ENCODE peak calls at places on chromosome 17, in four cellular contexts. C is activated CD4-positive, alpha-beta T cell treated with anti-CD3 and anti-CD28 coated beads, Interleukin-2, amount 50 U/mL, for 48 hours; B is NCI-H510A; Z is naive thymus-derived CD4-positive, alpha-beta T cell. Q is an unnamed sample.

GRCh38 chr17:79626156-79626890 is 15.5 kb upstream of the RBFOX3 start:
- DNase-seq in C (no peak), B (no peak), Z (no peak), Q (no peak)

GRCh38 chr17:47742319-47743181 is 9.5 kb downstream of the TBX21 start:
- DNase-seq in C (no peak), B (no peak), Z (peak; percentile 36), Q (peak; percentile 80)

GRCh38 chr17:43338886-43339516 is 59.8 kb upstream of the ARL4D start:
- DNase-seq in C (peak; percentile 70), B (no peak), Z (peak; percentile 55), Q (no peak)

GRCh38 chr17:71460943-71461342 is 659.9 kb upstream of the SOX9 start:
- DNase-seq in Z (no peak), C (no peak), B (no peak), Q (no peak)

GRCh38 chr17:58564971-58565370 is 50.5 kb upstream of the MTMR4 start:
- DNase-seq in Z (no peak), B (no peak), C (no peak), Q (no peak)

GRCh38 chr17:8477653-8478441 is 42.2 kb downstream of the NDEL1 start:
- DNase-seq in Z (no peak), B (no peak), C (no peak), Q (no peak)

GRCh38 chr17:78658281-78658785 is 81.1 kb upstream of the DNAH17 start:
- DNase-seq in B (no peak), C (no peak), Z (no peak), Q (no peak)

GRCh38 chr17:34575182-34575581 is 4.2 kb upstream of the TMEM132E start:
- DNase-seq in Z (no peak), B (no peak), C (no peak), Q (no peak)

GRCh38 chr17:48357727-48358126 is 72.3 kb downstream of the SKAP1 start:
- DNase-seq in Z (no peak), C (no peak), B (no peak), Q (no peak)

GRCh38 chr17:41402161-41402560 is 4.8 kb upstream of the KRT31 start:
- DNase-seq in C (no peak), B (no peak), Z (no peak), Q (no peak)

GRCh38 chr17:75059369-75060345 is 12.6 kb downstream of the KCTD2 start:
- DNase-seq in C (no peak), Z (peak; percentile 54), B (peak; percentile 33), Q (peak; percentile 60)

GRCh38 chr17:72719582-72720493 is 372.6 kb downstream of the SLC39A11 start:
- DNase-seq in B (no peak), C (peak; percentile 62), Z (peak; percentile 52), Q (no peak)

GRCh38 chr17:83195330-83196087 is 116.1 kb downstream of the METRNL start:
- DNase-seq in Z (no peak), C (no peak), B (no peak), Q (peak; percentile 41)

GRCh38 chr17:48024149-48025039 is 13.2 kb downstream of the COPZ2 start:
- DNase-seq in B (peak; percentile 71), C (peak; percentile 55), Z (peak; percentile 27), Q (peak; percentile 29)

GRCh38 chr17:57760001-57760400 is 14.9 kb upstream of the CCDC182 start:
- DNase-seq in B (no peak), C (no peak), Z (no peak), Q (no peak)

GRCh38 chr17:67620636-67621035 is 97.1 kb upstream of the NOL11 start:
- DNase-seq in B (no peak), C (no peak), Z (no peak), Q (no peak)

GRCh38 chr17:17568772-17569195 is 22.7 kb downstream of the PEMT start:
- DNase-seq in Z (peak; percentile 23), B (no peak), C (peak; percentile 77), Q (peak; percentile 83)

GRCh38 chr17:80946449-80946848 is 45.2 kb upstream of the CHMP6 start:
- DNase-seq in B (no peak), C (no peak), Z (no peak), Q (no peak)

GRCh38 chr17:5035356-5035755 is at the start of gene SLC52A1:
- DNase-seq in B (no peak), Z (no peak), C (no peak), Q (no peak)

GRCh38 chr17:19238167-19238505 is 970 bp downstream of the EPN2 start:
- DNase-seq in B (no peak), C (no peak), Z (no peak), Q (no peak)

GRCh38 chr17:33520404-33521032 is 227.4 kb upstream of the ASIC2 start:
- DNase-seq in C (peak; percentile 58), Z (no peak), B (no peak), Q (peak; percentile 71)

GRCh38 chr17:68700391-68700790 is 99.2 kb upstream of the FAM20A start:
- DNase-seq in B (no peak), C (no peak), Z (no peak), Q (no peak)

GRCh38 chr17:46063239-46063638 is 64.2 kb downstream of the STH start:
- DNase-seq in B (no peak), Z (no peak), C (no peak), Q (no peak)

GRCh38 chr17:75832652-75833400 is 11.4 kb downstream of the UNC13D start:
- DNase-seq in B (peak; percentile 81), C (peak; percentile 33), Z (peak; percentile 26), Q (no peak)

GRCh38 chr17:29143894-29144293 is 36.3 kb downstream of the MYO18A start:
- DNase-seq in Z (no peak), C (no peak), B (no peak), Q (peak; percentile 44)

GRCh38 chr17:43825567-43825966 is 7.4 kb downstream of the MPP3 start:
- DNase-seq in Z (no peak), C (no peak), B (no peak), Q (no peak)

GRCh38 chr17:1323336-1323735 is 43.9 kb downstream of the TRARG1 start:
- DNase-seq in C (no peak), B (no peak), Z (no peak), Q (no peak)

GRCh38 chr17:15341385-15341849 is at the start of gene TEKT3:
- DNase-seq in C (peak; percentile 13), B (peak; percentile 55), Z (no peak), Q (peak; percentile 56)

Q was measured in K562.